ENCODE peak calls at places on chromosomes 11 and 22, in six cellular contexts. W, U, A, S, F and K are unnamed samples.

GRCh38 chr22:19036523-19037273 is 85.5 kb downstream of the DGCR2 start:
- DNase-seq in U (no peak), A (peak), F (no peak), W (no peak), S (no peak), K (no peak)

GRCh38 chr11:2928605-2929510 is at the start of gene PHLDA2:
- DNase-seq in A (peak), S (peak), F (peak), U (no peak), W (peak), K (peak)

GRCh38 chr11:61833478-61833877 is 5.4 kb downstream of the FADS2 start:
- DNase-seq in A (no peak), W (no peak), S (no peak), F (no peak), U (no peak), K (no peak)

GRCh38 chr11:118194835-118195627 is 18.6 kb upstream of the SCN2B start:
- DNase-seq in U (peak), A (no peak), W (peak), S (peak), F (peak), K (no peak)

GRCh38 chr11:63613517-63614135 is 607 bp downstream of the PLAAT3 start:
- DNase-seq in F (peak), S (peak), W (no peak), U (no peak), A (peak), K (peak)

GRCh38 chr11:12540913-12541587 is 133.2 kb upstream of the TEAD1 start:
- DNase-seq in A (no peak), U (no peak), F (no peak), S (peak), W (peak), K (no peak)

GRCh38 chr22:28977481-28977971 is 84.1 kb downstream of the C22orf31 start:
- DNase-seq in U (no peak), A (no peak), S (no peak), W (peak), F (no peak), K (no peak)

GRCh38 chr11:13669544-13670488 is 1.3 kb downstream of the FAR1 start:
- DNase-seq in S (no peak), A (peak), W (no peak), F (peak), U (no peak), K (no peak)

GRCh38 chr11:6606471-6607189 is 3.1 kb downstream of the ILK start:
- DNase-seq in F (peak), W (peak), U (peak), S (peak), A (peak), K (peak)

GRCh38 chr22:42321908-42322561 is 51.6 kb upstream of the TCF20 start:
- DNase-seq in A (no peak), S (no peak), U (no peak), F (no peak), W (no peak), K (no peak)

GRCh38 chr11:64120951-64121569 is 44.9 kb downstream of the MACROD1 start:
- DNase-seq in W (peak), F (peak), U (no peak), S (no peak), A (no peak), K (no peak)

GRCh38 chr22:41822289-41823057 is 10.4 kb upstream of the SREBF2 start:
- DNase-seq in S (peak), A (peak), U (peak), F (no peak), W (peak), K (peak)

GRCh38 chr11:65412271-65413076 is 10.1 kb upstream of the NEAT1 start:
- DNase-seq in A (no peak), W (no peak), S (no peak), F (no peak), U (no peak), K (peak)

GRCh38 chr22:31944700-31945477 is 554 bp downstream of the YWHAH start:
- DNase-seq in S (peak), U (no peak), W (no peak), A (no peak), F (no peak), K (no peak)

GRCh38 chr11:102269927-102270326 is 47.4 kb upstream of the BIRC3 start:
- DNase-seq in A (no peak), F (no peak), U (no peak), S (no peak), W (peak), K (no peak)

GRCh38 chr11:41579546-41579945 is 120.1 kb upstream of the LRRC4C start:
- DNase-seq in S (no peak), F (no peak), U (no peak), W (no peak), A (no peak), K (no peak)

GRCh38 chr11:24064309-24064903 is 432.4 kb upstream of the LUZP2 start:
- DNase-seq in A (no peak), W (peak), U (no peak), F (no peak), S (no peak), K (no peak)

GRCh38 chr11:67440229-67441081 is 2.8 kb downstream of the CORO1B start:
- DNase-seq in S (no peak), A (no peak), W (no peak), U (no peak), F (no peak), K (no peak)

GRCh38 chr11:67437082-67437821 is at the start of gene PTPRCAP:
- DNase-seq in W (no peak), S (no peak), F (no peak), U (no peak), A (peak), K (peak)

GRCh38 chr11:67439321-67440228 is 2.1 kb upstream of the PTPRCAP start:
- DNase-seq in F (no peak), W (no peak), S (peak), A (no peak), U (no peak), K (no peak)

GRCh38 chr11:67436459-67437081 is 912 bp downstream of the PTPRCAP start:
- DNase-seq in W (peak), U (no peak), A (peak), F (no peak), S (no peak), K (peak)

GRCh38 chr11:67438121-67438902 is 830 bp upstream of the PTPRCAP start:
- DNase-seq in W (no peak), F (no peak), U (no peak), A (peak), S (no peak), K (peak)
- TF ChIP-seq CTCF in W (no peak), F (no peak), U (no peak), A (no peak), S (no peak), K (no peak)

GRCh38 chr11:95547186-95547585 is 242.4 kb downstream of the FAM76B start:
- DNase-seq in U (no peak), A (no peak), W (no peak), F (no peak), S (no peak), K (no peak)

GRCh38 chr11:95542868-95543551 is 246.6 kb downstream of the FAM76B start:
- DNase-seq in F (no peak), S (no peak), U (no peak), A (no peak), W (no peak), K (no peak)

GRCh38 chr11:95544095-95544795 is 245.3 kb downstream of the FAM76B start:
- DNase-seq in W (peak), U (no peak), F (no peak), A (no peak), S (no peak), K (no peak)

GRCh38 chr11:95547974-95548373 is 241.6 kb downstream of the FAM76B start:
- DNase-seq in U (no peak), S (no peak), W (no peak), A (no peak), F (no peak), K (no peak)

DNA sequence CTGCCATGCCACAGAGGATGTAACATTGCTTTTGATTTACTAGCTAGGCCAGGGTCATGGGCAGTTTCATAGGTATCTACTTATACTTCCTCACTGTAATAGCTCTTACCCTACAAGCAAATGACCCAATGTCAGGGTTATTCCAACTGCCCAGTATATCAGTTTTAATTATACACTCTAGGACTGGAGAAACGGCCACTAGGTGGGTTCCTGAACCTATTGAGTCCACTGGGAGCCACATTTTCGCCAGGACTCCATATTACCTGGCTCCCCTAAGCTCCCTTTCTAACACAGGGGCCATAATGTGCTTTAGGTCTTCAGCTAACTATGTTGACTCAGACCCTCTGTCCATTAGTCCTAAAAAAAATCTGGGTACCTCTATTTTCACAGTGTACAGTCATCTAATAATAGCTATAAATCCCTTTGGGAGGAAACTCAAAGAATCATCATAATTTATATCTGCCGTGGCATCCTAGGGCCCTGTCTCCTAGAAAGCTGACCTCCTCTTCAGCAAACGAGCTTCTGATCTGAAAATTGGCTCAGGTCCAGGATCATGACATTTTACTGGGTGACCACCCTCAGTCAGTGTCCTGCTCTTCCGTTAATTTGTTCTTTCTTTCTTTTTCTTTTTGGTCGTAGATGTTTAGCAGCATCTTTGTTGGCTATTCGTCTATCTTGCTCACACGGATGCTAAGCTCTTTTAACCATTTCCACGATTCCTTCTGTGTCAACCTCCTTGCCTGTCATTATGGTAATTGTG is 244.3 kb downstream of the FAM76B start:
- DNase-seq in A (no peak), W (no peak), S (no peak), U (no peak), F (no peak), K (no peak)
- TF ChIP-seq CTCF in A (peak), W (no peak), S (no peak), U (peak), F (no peak), K (no peak)

GRCh38 chr22:37929390-37929789 is 23.3 kb downstream of the MICALL1 start:
- DNase-seq in S (no peak), U (no peak), F (peak), W (no peak), A (no peak), K (no peak)

GRCh38 chr22:37931893-37932389 is 21.5 kb downstream of the C22orf23 start:
- DNase-seq in U (no peak), A (no peak), F (no peak), S (no peak), W (no peak), K (no peak)

GRCh38 chr22:37932401-37932800 is 21.0 kb downstream of the C22orf23 start:
- DNase-seq in W (no peak), F (no peak), S (no peak), A (no peak), U (no peak), K (no peak)

GRCh38 chr22:37930952-37931440 is 22.4 kb downstream of the C22orf23 start:
- DNase-seq in S (no peak), A (no peak), F (peak), W (no peak), U (no peak), K (no peak)

GRCh38 chr22:37930270-37930951 is 23.0 kb downstream of the C22orf23 start:
- DNase-seq in W (no peak), A (no peak), F (peak), S (peak), U (no peak), K (peak)
- TF ChIP-seq CTCF in W (peak), A (peak), F (peak), S (peak), U (peak), K (no peak)

DNA sequence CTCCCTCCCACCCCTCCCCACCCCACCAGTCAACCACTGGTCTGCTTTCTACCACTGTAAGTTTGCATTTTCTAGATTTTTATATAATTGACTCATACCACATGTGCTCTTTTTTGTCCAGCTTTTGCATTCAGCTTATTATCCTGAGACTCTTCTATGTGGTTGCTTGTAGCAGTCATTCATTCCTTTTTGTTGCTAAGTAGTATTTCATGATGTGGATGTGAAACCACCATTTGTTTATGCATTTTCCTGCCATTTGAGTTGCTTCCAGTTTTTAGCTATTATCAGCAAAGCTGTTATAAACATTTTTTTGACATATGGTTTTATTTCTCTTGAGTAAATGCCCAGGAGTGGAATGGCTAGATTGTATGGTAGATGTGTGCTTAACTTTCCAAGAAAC is 77.0 kb upstream of the FGF3 start:
- DNase-seq in W (peak), S (no peak), F (no peak), U (no peak), A (no peak), K (no peak)
- TF ChIP-seq CTCF in W (no peak), S (no peak), F (no peak), U (no peak), A (no peak), K (no peak)

GRCh38 chr22:49432211-49432905 is 395.3 kb downstream of the BRD1 start:
- DNase-seq in W (no peak), S (no peak), A (no peak), F (no peak), U (no peak), K (no peak)

GRCh38 chr22:49435596-49435995 is 392.1 kb downstream of the BRD1 start:
- DNase-seq in U (no peak), F (no peak), S (no peak), W (no peak), A (no peak), K (no peak)

GRCh38 chr22:49436056-49436455 is 391.6 kb downstream of the BRD1 start:
- DNase-seq in U (no peak), A (no peak), F (no peak), W (no peak), S (no peak), K (no peak)

GRCh38 chr22:49433044-49433443 is 394.6 kb downstream of the BRD1 start:
- DNase-seq in W (no peak), A (no peak), S (no peak), U (no peak), F (no peak), K (no peak)

DNA sequence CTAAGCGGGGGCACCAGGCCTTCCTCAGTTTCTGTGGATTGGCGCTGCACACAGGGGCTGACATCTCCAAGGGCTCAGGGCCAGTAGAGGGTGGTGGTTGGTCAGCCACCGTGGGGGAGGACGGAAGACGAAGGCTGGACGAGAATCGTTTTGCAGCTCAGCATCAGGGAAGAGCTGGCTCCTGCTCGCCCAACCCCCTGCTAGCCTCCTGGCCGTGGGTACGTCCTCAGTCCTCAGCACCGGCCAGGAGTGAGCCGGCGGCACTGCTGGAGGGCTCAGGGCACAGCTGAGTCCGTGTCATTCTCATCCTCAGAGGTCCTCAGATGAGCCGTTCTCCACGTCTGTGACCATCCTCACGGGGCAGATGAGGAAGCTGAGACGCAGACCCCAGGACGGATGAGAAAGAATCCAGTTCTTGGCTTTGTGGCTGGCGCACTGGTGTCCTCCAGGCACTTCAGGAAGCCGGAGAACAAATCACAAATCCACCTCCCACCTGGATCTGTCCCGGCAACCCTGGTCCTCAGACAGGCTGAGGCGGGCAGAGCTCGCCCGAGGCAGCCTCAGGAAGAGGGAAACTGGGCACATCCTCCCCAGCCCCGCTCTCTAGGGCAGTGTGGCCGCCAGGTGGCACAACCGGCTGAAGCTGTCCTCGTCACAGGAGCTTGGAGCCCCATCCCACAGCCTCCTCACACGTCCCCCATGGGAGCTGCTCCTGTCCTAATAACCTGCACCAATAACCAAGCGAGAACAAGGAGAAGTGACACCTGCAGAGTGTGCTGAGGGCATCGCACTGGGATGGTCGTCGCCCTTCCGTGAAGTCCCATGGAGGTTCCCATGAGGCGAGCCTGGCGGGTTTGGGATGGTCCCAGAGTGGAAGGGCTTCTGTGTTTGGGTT is 393.7 kb downstream of the BRD1 start:
- DNase-seq in A (no peak), U (no peak), S (peak), W (no peak), F (no peak), K (no peak)
- TF ChIP-seq CTCF in A (no peak), U (no peak), S (peak), W (no peak), F (no peak), K (no peak)

GRCh38 chr11:21988477-21988876 is 204.4 kb upstream of the ANO5 start:
- DNase-seq in U (no peak), A (no peak), W (no peak), S (no peak), F (no peak), K (no peak)
- TF ChIP-seq CTCF in U (no peak), A (no peak), W (no peak), S (peak), F (no peak), K (no peak)

GRCh38 chr22:38443675-38444521 is 11.1 kb downstream of the KCNJ4 start:
- DNase-seq in S (no peak), U (no peak), A (no peak), W (no peak), F (no peak), K (no peak)

GRCh38 chr22:38437416-38437815 is 17.6 kb downstream of the KCNJ4 start:
- DNase-seq in W (no peak), F (no peak), A (no peak), S (no peak), U (no peak), K (no peak)

GRCh38 chr22:38441620-38442287 is 13.2 kb downstream of the KCNJ4 start:
- DNase-seq in W (no peak), F (no peak), A (no peak), S (no peak), U (no peak), K (no peak)

GRCh38 chr22:38442967-38443674 is 11.9 kb downstream of the KCNJ4 start:
- DNase-seq in F (no peak), U (no peak), A (no peak), S (no peak), W (no peak), K (no peak)

GRCh38 chr22:38440747-38441350 is 14.2 kb downstream of the KCNJ4 start:
- DNase-seq in F (no peak), A (no peak), S (no peak), W (no peak), U (no peak), K (no peak)
- TF ChIP-seq CTCF in F (no peak), A (no peak), S (no peak), W (no peak), U (no peak), K (no peak)

GRCh38 chr11:8087185-8087584 is 6.2 kb downstream of the TUB start:
- DNase-seq in W (no peak), S (no peak), U (no peak), A (no peak), F (no peak), K (no peak)
- TF ChIP-seq CTCF in W (no peak), S (peak), U (peak), A (no peak), F (no peak), K (no peak)

GRCh38 chr11:706957-707816 is 1.2 kb downstream of the EPS8L2 start:
- DNase-seq in F (peak), A (peak), S (peak), W (peak), U (no peak), K (no peak)
- TF ChIP-seq CTCF in F (no peak), A (no peak), S (no peak), W (no peak), U (peak), K (no peak)

GRCh38 chr11:119572481-119573424 is 149.8 kb upstream of the THY1 start:
- DNase-seq in F (no peak), A (no peak), S (no peak), U (no peak), W (no peak), K (no peak)
- TF ChIP-seq CTCF in F (no peak), A (no peak), S (no peak), U (no peak), W (no peak), K (no peak)